ENCODE peak calls at places on chromosomes 11 and 22, in seven cellular contexts. W, N, T, M, H, X and Y are unnamed samples.

GRCh38 chr22:29700949-29701927 is 18.6 kb upstream of the CABP7 start:
- DNase-seq in W (no peak), N (no peak), T (no peak), M (peak; percentile 60), H (no peak), X (no peak), Y (peak; percentile 76)

GRCh38 chr11:3840289-3840869 is 380 bp downstream of the RHOG start:
- DNase-seq in W (no peak), N (no peak), T (peak; percentile 36), M (peak; percentile 36), H (no peak), X (no peak), Y (no peak)

GRCh38 chr22:40525250-40525884 is 111.2 kb downstream of the MRTFA start:
- DNase-seq in W (peak; percentile 35), N (peak; percentile 27), T (no peak), M (peak; percentile 17), H (no peak), X (peak; percentile 42), Y (no peak)

GRCh38 chr11:32829680-32830412 is at the start of gene PRRG4:
- DNase-seq in W (peak; percentile 69), N (no peak), T (peak; percentile 79), M (peak; percentile 55), H (peak; percentile 73), X (no peak), Y (peak; percentile 90)

GRCh38 chr11:134652586-134653255 is 240.7 kb upstream of the B3GAT1 start:
- DNase-seq in W (no peak), N (no peak), T (no peak), M (no peak), H (peak; percentile 20), X (no peak), Y (peak; percentile 39)

GRCh38 chr22:44497218-44497903 is 672 bp downstream of the RTL6 start:
- DNase-seq in W (no peak), N (no peak), T (no peak), M (no peak), H (no peak), X (no peak), Y (no peak)

GRCh38 chr22:39630721-39631120 is 60.2 kb downstream of the CACNA1I start:
- DNase-seq in W (no peak), N (no peak), T (no peak), M (no peak), H (no peak), X (no peak), Y (no peak)

GRCh38 chr11:107733518-107733917 is 21.7 kb upstream of the SLN start:
- DNase-seq in W (no peak), N (no peak), T (no peak), M (no peak), H (no peak), X (no peak), Y (no peak)

GRCh38 chr11:123755813-123756212 is 1.5 kb upstream of the OR6X1 start:
- DNase-seq in W (no peak), N (no peak), T (no peak), M (no peak), H (no peak), X (no peak), Y (no peak)

GRCh38 chr11:10866893-10867331 is 9.1 kb upstream of the ZBED5 start:
- DNase-seq in W (no peak), N (peak; percentile 60), T (no peak), M (no peak), H (no peak), X (no peak), Y (peak; percentile 58)

GRCh38 chr11:114080219-114080618 is 20.7 kb downstream of the ZBTB16 start:
- DNase-seq in W (no peak), N (no peak), T (no peak), M (no peak), H (no peak), X (no peak), Y (no peak)

GRCh38 chr11:114525682-114526081 is 34.0 kb downstream of the NXPE1 start:
- DNase-seq in W (no peak), N (no peak), T (no peak), M (no peak), H (no peak), X (no peak), Y (no peak)

GRCh38 chr11:94728541-94728940 is 39.6 kb upstream of the AMOTL1 start:
- DNase-seq in W (no peak), N (no peak), T (no peak), M (no peak), H (no peak), X (no peak), Y (no peak)

GRCh38 chr11:4146765-4147098 is 52.1 kb downstream of the RRM1 start:
- DNase-seq in W (no peak), N (no peak), T (no peak), M (no peak), H (no peak), X (no peak), Y (no peak)

GRCh38 chr11:77654770-77655434 is 17.3 kb upstream of the CLNS1A start:
- DNase-seq in W (no peak), N (no peak), T (no peak), M (no peak), H (no peak), X (no peak), Y (peak; percentile 49)

GRCh38 chr11:57432714-57433163 is 5.8 kb upstream of the SLC43A3 start:
- DNase-seq in W (no peak), N (no peak), T (no peak), M (no peak), H (no peak), X (no peak), Y (peak; percentile 94)

GRCh38 chr11:75214411-75214821 is 26.2 kb upstream of the TPBGL start:
- DNase-seq in W (peak; percentile 48), N (peak; percentile 98), T (peak; percentile 63), M (peak; percentile 22), H (peak; percentile 74), X (peak; percentile 51), Y (peak; percentile 96)

GRCh38 chr11:36192723-36193619 is 96.3 kb downstream of the COMMD9 start:
- DNase-seq in W (no peak), N (no peak), T (no peak), M (no peak), H (no peak), X (no peak), Y (no peak)

GRCh38 chr11:106998644-106999043 is 19.6 kb downstream of the GUCY1A2 start:
- DNase-seq in W (no peak), N (no peak), T (no peak), M (no peak), H (no peak), X (no peak), Y (no peak)

GRCh38 chr11:34667810-34668582 is 47.1 kb downstream of the EHF start:
- DNase-seq in W (no peak), N (no peak), T (no peak), M (peak; percentile 38), H (no peak), X (no peak), Y (no peak)

GRCh38 chr11:2293396-2294339 is 8.1 kb downstream of the C11orf21 start:
- DNase-seq in W (no peak), N (no peak), T (peak; percentile 22), M (no peak), H (no peak), X (no peak), Y (peak; percentile 46)

GRCh38 chr11:11421509-11421908 is 68.5 kb upstream of the CSNK2A3 start:
- DNase-seq in W (no peak), N (no peak), T (no peak), M (no peak), H (no peak), X (no peak), Y (no peak)

GRCh38 chr11:66068923-66069714 is 953 bp upstream of the PACS1 start:
- DNase-seq in W (peak; percentile 51), N (no peak), T (peak; percentile 53), M (peak; percentile 18), H (no peak), X (no peak), Y (no peak)

GRCh38 chr11:45661417-45662055 is 3.9 kb downstream of the CHST1 start:
- DNase-seq in W (no peak), N (no peak), T (no peak), M (no peak), H (no peak), X (no peak), Y (no peak)

GRCh38 chr11:107591098-107591445 is at the start of gene ELMOD1:
- DNase-seq in W (peak; percentile 74), N (peak; percentile 40), T (no peak), M (peak; percentile 47), H (peak; percentile 50), X (no peak), Y (peak; percentile 92)

GRCh38 chr22:46070722-46071450 is 79.4 kb upstream of the PPARA start:
- DNase-seq in W (peak; percentile 94), N (no peak), T (peak; percentile 36), M (peak; percentile 81), H (no peak), X (no peak), Y (no peak)

GRCh38 chr11:86955111-86955673 is at the start of gene FZD4:
- DNase-seq in W (peak; percentile 87), N (peak; percentile 87), T (peak; percentile 89), M (peak; percentile 83), H (peak; percentile 91), X (no peak), Y (peak; percentile 96)

GRCh38 chr22:23085351-23085671 is 15.0 kb downstream of the GNAZ start:
- DNase-seq in W (no peak), N (no peak), T (no peak), M (no peak), H (no peak), X (no peak), Y (no peak)

GRCh38 chr11:63535734-63536133 is 874 bp upstream of the PLAAT4 start:
- DNase-seq in W (no peak), N (no peak), T (no peak), M (no peak), H (no peak), X (no peak), Y (no peak)

GRCh38 chr11:17012712-17013547 is 1.3 kb downstream of the PLEKHA7 start:
- DNase-seq in W (peak; percentile 62), N (no peak), T (peak; percentile 73), M (no peak), H (peak; percentile 75), X (no peak), Y (peak; percentile 90)

GRCh38 chr11:98307827-98308491 is 712.8 kb upstream of the CNTN5 start:
- DNase-seq in W (no peak), N (no peak), T (no peak), M (peak; percentile 21), H (no peak), X (no peak), Y (no peak)

GRCh38 chr11:30861506-30861905 is 275.4 kb upstream of the MPPED2 start:
- DNase-seq in W (no peak), N (no peak), T (no peak), M (no peak), H (no peak), X (no peak), Y (no peak)

GRCh38 chr11:57547854-57548377 is 10.5 kb downstream of the SMTNL1 start:
- DNase-seq in W (no peak), N (no peak), T (no peak), M (no peak), H (no peak), X (no peak), Y (no peak)

GRCh38 chr11:84465040-84465439 is 1162.1 kb downstream of the DLG2 start:
- DNase-seq in W (no peak), N (no peak), T (no peak), M (peak; percentile 46), H (no peak), X (no peak), Y (no peak)

GRCh38 chr22:36369922-36370781 is 17.6 kb downstream of the MYH9 start:
- DNase-seq in W (no peak), N (no peak), T (peak; percentile 85), M (no peak), H (no peak), X (no peak), Y (peak; percentile 77)

GRCh38 chr22:38299001-38299651 is 18.1 kb downstream of the CSNK1E start:
- DNase-seq in W (no peak), N (no peak), T (no peak), M (no peak), H (no peak), X (no peak), Y (no peak)

GRCh38 chr11:34789196-34789834 is 126.9 kb downstream of the APIP start:
- DNase-seq in W (no peak), N (no peak), T (no peak), M (peak; percentile 96), H (no peak), X (no peak), Y (no peak)